ENCODE peak calls at places on chromosomes 1 and 21, in eight cellular contexts. I, R, V, L, O, S, T and U are unnamed samples.
A peak's percentile ranks its signal among the peaks of the same experiment; 100 is the strongest.

GRCh38 chr1:57450981-57451380 is 27.1 kb upstream of the DAB1 start:
- DNase-seq in I (no peak), R (no peak), V (no peak), L (no peak), O (no peak), S (no peak), T (no peak), U (no peak)

GRCh38 chr1:21289700-21290545 is at the start of gene ECE1:
- DNase-seq in I (no peak), R (no peak), V (no peak), L (peak; percentile 81), O (peak; percentile 66), S (no peak), T (no peak), U (peak; percentile 75)

GRCh38 chr1:234372011-234372757 is 1.1 kb upstream of the COA6 start:
- DNase-seq in I (no peak), R (no peak), V (no peak), L (no peak), O (no peak), S (no peak), T (no peak), U (no peak)

GRCh38 chr1:160243767-160244166 is 18.6 kb downstream of the DCAF8 start:
- DNase-seq in I (no peak), R (no peak), V (no peak), L (no peak), O (no peak), S (no peak), T (no peak), U (no peak)

GRCh38 chr21:45949928-45950739 is 31.4 kb upstream of the COL6A1 start:
- DNase-seq in I (no peak), R (no peak), V (no peak), L (no peak), O (no peak), S (no peak), T (no peak), U (peak; percentile 42)

GRCh38 chr1:198667186-198667585 is 28.3 kb downstream of the PTPRC start:
- DNase-seq in I (no peak), R (no peak), V (no peak), L (no peak), O (no peak), S (no peak), T (no peak), U (no peak)

GRCh38 chr1:25118554-25118953 is 113.7 kb downstream of the SYF2 start:
- DNase-seq in I (no peak), R (no peak), V (no peak), L (no peak), O (no peak), S (no peak), T (no peak), U (no peak)

GRCh38 chr1:93749894-93750301 is 68.3 kb upstream of the BCAR3 start:
- DNase-seq in I (no peak), R (no peak), V (peak; percentile 18), L (no peak), O (no peak), S (no peak), T (no peak), U (no peak)

GRCh38 chr1:58893257-58893869 is 109.5 kb upstream of the JUN start:
- DNase-seq in I (peak; percentile 17), R (peak; percentile 50), V (no peak), L (no peak), O (no peak), S (no peak), T (no peak), U (no peak)

GRCh38 chr1:53738205-53739108 is 507 bp downstream of the GLIS1 start:
- DNase-seq in I (no peak), R (no peak), V (no peak), L (no peak), O (no peak), S (no peak), T (no peak), U (peak; percentile 55)

GRCh38 chr1:158274797-158275196 is 14.9 kb upstream of the CD1C start:
- DNase-seq in I (no peak), R (no peak), V (no peak), L (no peak), O (no peak), S (no peak), T (no peak), U (no peak)

GRCh38 chr1:2415801-2416208 is 3.4 kb upstream of the PEX10 start:
- DNase-seq in I (no peak), R (no peak), V (no peak), L (peak; percentile 64), O (no peak), S (no peak), T (no peak), U (peak; percentile 70)

GRCh38 chr1:246110343-246111219 is 396.5 kb downstream of the SMYD3 start:
- DNase-seq in I (no peak), R (no peak), V (no peak), L (no peak), O (peak; percentile 80), S (no peak), T (peak; percentile 78), U (no peak)

GRCh38 chr21:34075760-34076159 is 2.4 kb downstream of the MRPS6 start:
- DNase-seq in I (no peak), R (no peak), V (no peak), L (no peak), O (no peak), S (no peak), T (no peak), U (no peak)

GRCh38 chr1:28160677-28161328 is 15.7 kb downstream of the PTAFR start:
- DNase-seq in I (no peak), R (no peak), V (no peak), L (no peak), O (no peak), S (no peak), T (peak; percentile 90), U (no peak)

GRCh38 chr21:15870819-15871218 is 141.0 kb downstream of the USP25 start:
- DNase-seq in I (no peak), R (no peak), V (no peak), L (no peak), O (no peak), S (no peak), T (no peak), U (no peak)

GRCh38 chr1:85992756-85993155 is 163.8 kb downstream of the COL24A1 start:
- DNase-seq in I (no peak), R (no peak), V (no peak), L (no peak), O (no peak), S (no peak), T (peak; percentile 76), U (no peak)

GRCh38 chr1:72397786-72398185 is 115.4 kb upstream of the NEGR1 start:
- DNase-seq in I (no peak), R (no peak), V (no peak), L (no peak), O (no peak), S (no peak), T (peak; percentile 74), U (no peak)

GRCh38 chr1:78839704-78840277 is 166.7 kb downstream of the ADGRL4 start:
- DNase-seq in I (no peak), R (peak; percentile 25), V (peak; percentile 31), L (no peak), O (peak; percentile 12), S (peak; percentile 57), T (peak; percentile 51), U (no peak)

GRCh38 chr1:115764541-115764940 is 4.0 kb downstream of the CASQ2 start:
- DNase-seq in I (peak; percentile 75), R (peak; percentile 55), V (peak; percentile 34), L (no peak), O (peak; percentile 29), S (no peak), T (peak; percentile 18), U (no peak)

GRCh38 chr21:28561772-28562171 is 430.9 kb downstream of the LTN1 start:
- DNase-seq in I (no peak), R (no peak), V (no peak), L (no peak), O (no peak), S (no peak), T (no peak), U (no peak)

GRCh38 chr1:214351551-214352277 is 70.8 kb downstream of the SMYD2 start:
- DNase-seq in I (no peak), R (no peak), V (no peak), L (no peak), O (no peak), S (no peak), T (no peak), U (no peak)

GRCh38 chr1:15206418-15207030 is 40.5 kb upstream of the FHAD1 start:
- DNase-seq in I (no peak), R (no peak), V (no peak), L (no peak), O (no peak), S (no peak), T (peak; percentile 58), U (no peak)

GRCh38 chr1:85243336-85243735 is 16.1 kb downstream of the C1orf52 start:
- DNase-seq in I (no peak), R (no peak), V (no peak), L (no peak), O (no peak), S (no peak), T (peak; percentile 34), U (no peak)

GRCh38 chr1:204344665-204345064 is 15.1 kb downstream of the PLEKHA6 start:
- DNase-seq in I (no peak), R (no peak), V (no peak), L (no peak), O (no peak), S (no peak), T (no peak), U (no peak)

DNA sequence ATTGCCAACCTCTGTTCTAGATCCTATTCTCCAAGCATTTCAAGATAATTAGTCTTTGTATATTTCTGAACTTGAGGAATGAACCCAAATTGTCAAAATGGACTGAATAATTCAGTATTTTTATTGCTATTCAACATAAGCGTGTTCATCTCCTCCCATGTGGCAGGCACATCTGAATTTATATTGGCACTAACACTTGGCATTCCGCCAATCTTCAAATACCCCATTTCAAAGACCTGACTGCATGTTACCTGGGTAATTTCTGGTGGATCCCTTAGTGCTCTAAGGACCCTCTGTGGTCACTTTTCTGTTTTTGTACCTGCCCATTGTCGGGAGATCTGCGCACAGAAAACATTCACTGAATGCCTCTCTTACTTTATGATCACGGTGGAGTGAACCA is 66.6 kb downstream of the BACE2 start:
- DNase-seq in I (no peak), R (no peak), V (no peak), L (no peak), O (no peak), S (no peak), T (no peak), U (no peak)
- TF ChIP-seq POLR2A in I (no peak), R (no peak), V (no peak), L (no peak), O (no peak), S (no peak), T (no peak), U (no peak)

GRCh38 chr1:186974774-186975181 is 146.0 kb downstream of the PLA2G4A start:
- DNase-seq in I (no peak), R (no peak), V (no peak), L (no peak), O (no peak), S (no peak), T (peak; percentile 99), U (no peak)
- H3K27ac ChIP-seq in I (no peak overlapping the region), R (no peak overlapping the region), V (no peak overlapping the region), L (no peak overlapping the region), O (no peak overlapping the region), S (no peak overlapping the region), T (no peak overlapping the region), U (peak overlapping the region; percentile 44)

GRCh38 chr21:44931501-44932365 is 8.1 kb upstream of the SLX9 start:
- DNase-seq in I (no peak), R (no peak), V (no peak), L (peak; percentile 67), O (no peak), S (no peak), T (no peak), U (no peak)
- H3K27me3 ChIP-seq in I (peaks cover 28% of the 10 kb centered on the region), R (no peaks in the 10 kb centered on the region), V (peaks cover 46% of the 10 kb centered on the region), L (peaks cover 16% of the 10 kb centered on the region), O (peaks cover 17% of the 10 kb centered on the region), S (peaks cover 14% of the 10 kb centered on the region), T (peaks cover 64% of the 10 kb centered on the region), U (no peaks in the 10 kb centered on the region)

GRCh38 chr1:31703431-31704260 is at the start of gene COL16A1:
- DNase-seq in I (no peak), R (peak; percentile 60), V (no peak), L (peak; percentile 89), O (peak; percentile 50), S (peak; percentile 71), T (peak; percentile 52), U (peak; percentile 69)
- TF ChIP-seq POLR2A in I (no peak), R (peak; percentile 24), V (no peak), L (no peak), O (no peak), S (no peak), T (peak; percentile 43), U (no peak)